ENCODE peak calls at places on chromosomes 5 and 9, in eight cellular contexts. X, F, V, R, G, B, C and H are unnamed samples.

GRCh38 chr5:71938886-71939285 is 168.4 kb upstream of the MAP1B start:
- DNase-seq in X (no peak), F (no peak), V (no peak), R (no peak), G (no peak), B (peak), C (no peak), H (no peak)

GRCh38 chr9:136532799-136533774 is 12.8 kb downstream of the NOTCH1 start:
- DNase-seq in X (no peak), F (no peak), V (peak), R (no peak), G (no peak), B (no peak), C (no peak), H (no peak)

GRCh38 chr5:90547072-90547536 is 11.5 kb upstream of the ADGRV1 start:
- DNase-seq in X (no peak), F (no peak), V (no peak), R (no peak), G (no peak), B (no peak), C (no peak), H (no peak)

GRCh38 chr9:38687389-38687842 is 32.5 kb downstream of the FAM240B start:
- DNase-seq in X (peak), F (no peak), V (no peak), R (no peak), G (peak), B (no peak), C (no peak), H (peak)

GRCh38 chr5:14250094-14250777 is 107.1 kb downstream of the TRIO start:
- DNase-seq in X (peak), F (peak), V (peak), R (peak), G (no peak), B (peak), C (peak), H (peak)

GRCh38 chr9:13033959-13034695 is 245.4 kb downstream of the MPDZ start:
- DNase-seq in X (peak), F (peak), V (peak), R (peak), G (peak), B (peak), C (peak), H (peak)

GRCh38 chr9:125744616-125745387 is 2.4 kb upstream of the PBX3 start:
- DNase-seq in X (no peak), F (peak), V (no peak), R (peak), G (no peak), B (no peak), C (no peak), H (no peak)

GRCh38 chr5:56269216-56269927 is 36.2 kb upstream of the ANKRD55 start:
- DNase-seq in X (peak), F (peak), V (no peak), R (peak), G (no peak), B (peak), C (no peak), H (peak)

GRCh38 chr5:123371575-123372179 is 51.5 kb downstream of the CEP120 start:
- DNase-seq in X (peak), F (peak), V (no peak), R (peak), G (peak), B (peak), C (peak), H (peak)

GRCh38 chr9:136729144-136729543 is 13.6 kb downstream of the LCN10 start:
- DNase-seq in X (no peak), F (no peak), V (no peak), R (no peak), G (peak), B (no peak), C (no peak), H (no peak)

GRCh38 chr5:142007237-142007544 is 5.6 kb downstream of the GNPDA1 start:
- DNase-seq in X (no peak), F (no peak), V (no peak), R (no peak), G (no peak), B (no peak), C (no peak), H (no peak)

GRCh38 chr5:115946655-115947054 is 15.6 kb upstream of the LVRN start:
- DNase-seq in X (no peak), F (peak), V (no peak), R (peak), G (no peak), B (no peak), C (no peak), H (no peak)

GRCh38 chr5:122091942-122092600 is 14.0 kb upstream of the LOX start:
- DNase-seq in X (no peak), F (peak), V (no peak), R (peak), G (no peak), B (no peak), C (no peak), H (no peak)
- TF ChIP-seq CTCF in X (peak), F (peak), V (peak), R (peak), G (no peak), B (peak), C (peak), H (peak)

DNA sequence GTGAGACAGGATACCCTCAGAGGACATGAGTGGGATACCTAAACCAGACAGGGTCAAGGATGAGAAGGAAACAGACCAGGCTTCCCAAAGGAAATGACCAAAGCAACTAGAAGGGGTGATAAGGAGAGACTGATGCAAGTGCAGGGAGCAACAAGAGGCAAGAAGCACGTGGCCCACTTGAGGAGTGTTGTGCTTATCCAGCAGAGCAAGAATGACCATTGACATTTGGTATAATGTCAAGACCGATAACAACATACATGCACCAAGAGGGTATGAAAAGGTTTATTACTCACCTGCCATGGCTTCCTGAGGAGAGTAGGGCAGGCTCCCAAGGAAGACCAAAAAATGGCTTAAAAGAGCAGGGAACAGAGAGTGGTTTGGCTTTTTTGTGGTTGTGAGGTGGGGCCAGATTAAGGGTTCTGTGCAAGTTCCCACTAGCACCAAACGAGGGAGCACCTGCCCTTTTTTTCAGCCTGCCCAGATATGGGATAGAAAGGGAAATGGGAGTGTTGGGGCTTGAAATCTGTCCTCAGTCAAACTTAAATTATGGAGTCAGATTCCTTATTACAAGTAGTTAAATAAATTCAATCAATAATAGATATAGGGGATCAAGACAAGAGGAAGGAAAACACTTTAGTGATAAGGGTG is 513.6 kb downstream of the RASEF start:
- DNase-seq in X (no peak), F (no peak), V (no peak), R (no peak), G (no peak), B (no peak), C (no peak), H (no peak)
- TF ChIP-seq CTCF in X (no peak), F (no peak), V (no peak), R (no peak), G (no peak), B (no peak), C (no peak), H (no peak)

DNA sequence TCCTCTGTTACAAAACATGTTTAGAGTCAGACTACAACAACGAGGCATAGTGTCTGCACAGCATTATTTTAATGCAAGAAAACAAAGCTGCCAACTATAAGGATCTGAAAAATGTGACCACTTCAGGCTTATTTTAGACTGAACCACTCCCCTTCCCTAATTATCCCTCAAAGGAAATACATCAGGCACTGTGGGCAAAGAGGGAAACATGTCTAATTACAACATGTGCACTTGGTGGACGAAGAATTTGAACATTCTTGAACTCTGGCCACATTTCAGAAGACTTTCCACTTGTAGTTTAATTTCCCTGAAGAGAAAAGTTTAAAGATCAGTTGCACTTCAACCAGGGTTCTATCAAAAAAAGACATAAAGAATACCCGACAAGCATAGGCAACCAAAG is 3.8 kb downstream of the MTMR12 start:
- DNase-seq in X (no peak), F (no peak), V (no peak), R (no peak), G (no peak), B (no peak), C (no peak), H (no peak)
- TF ChIP-seq CTCF in X (no peak), F (no peak), V (no peak), R (no peak), G (no peak), B (no peak), C (no peak), H (no peak)

GRCh38 chr9:15353892-15354291 is 46.9 kb upstream of the TTC39B start:
- DNase-seq in X (no peak), F (no peak), V (no peak), R (no peak), G (no peak), B (no peak), C (no peak), H (no peak)

GRCh38 chr9:15354713-15355112 is 47.7 kb upstream of the TTC39B start:
- DNase-seq in X (no peak), F (no peak), V (no peak), R (no peak), G (no peak), B (no peak), C (no peak), H (no peak)

GRCh38 chr9:15355669-15356068 is 48.7 kb upstream of the TTC39B start:
- DNase-seq in X (no peak), F (no peak), V (no peak), R (no peak), G (no peak), B (no peak), C (no peak), H (no peak)

GRCh38 chr9:15361737-15362136 is 54.7 kb upstream of the TTC39B start:
- DNase-seq in X (no peak), F (no peak), V (no peak), R (no peak), G (no peak), B (no peak), C (no peak), H (no peak)

GRCh38 chr9:15357050-15357653 is 50.1 kb upstream of the TTC39B start:
- DNase-seq in X (no peak), F (no peak), V (peak), R (no peak), G (no peak), B (no peak), C (no peak), H (no peak)
- TF ChIP-seq CTCF in X (peak), F (no peak), V (peak), R (no peak), G (no peak), B (no peak), C (no peak), H (no peak)

GRCh38 chr5:138553437-138554095 is 10.5 kb upstream of the ETF1 start:
- DNase-seq in X (no peak), F (no peak), V (no peak), R (no peak), G (no peak), B (no peak), C (no peak), H (no peak)

GRCh38 chr5:138552700-138553099 is 9.7 kb upstream of the ETF1 start:
- DNase-seq in X (no peak), F (no peak), V (no peak), R (no peak), G (no peak), B (no peak), C (no peak), H (no peak)

GRCh38 chr5:138557677-138558076 is 14.6 kb upstream of the ETF1 start:
- DNase-seq in X (no peak), F (no peak), V (no peak), R (no peak), G (no peak), B (no peak), C (no peak), H (no peak)

GRCh38 chr5:138549414-138549813 is 6.4 kb upstream of the ETF1 start:
- DNase-seq in X (no peak), F (no peak), V (no peak), R (no peak), G (no peak), B (no peak), C (no peak), H (no peak)

GRCh38 chr5:138554143-138554542 is 11.1 kb upstream of the ETF1 start:
- DNase-seq in X (no peak), F (no peak), V (no peak), R (no peak), G (no peak), B (no peak), C (no peak), H (no peak)
- TF ChIP-seq CTCF in X (no peak), F (no peak), V (no peak), R (no peak), G (no peak), B (no peak), C (no peak), H (no peak)

GRCh38 chr5:38809388-38810359 is 36.1 kb upstream of the OSMR start:
- DNase-seq in X (peak), F (peak), V (peak), R (peak), G (peak), B (peak), C (peak), H (peak)
- TF ChIP-seq CTCF in X (peak), F (peak), V (peak), R (peak), G (peak), B (peak), C (peak), H (peak)

DNA sequence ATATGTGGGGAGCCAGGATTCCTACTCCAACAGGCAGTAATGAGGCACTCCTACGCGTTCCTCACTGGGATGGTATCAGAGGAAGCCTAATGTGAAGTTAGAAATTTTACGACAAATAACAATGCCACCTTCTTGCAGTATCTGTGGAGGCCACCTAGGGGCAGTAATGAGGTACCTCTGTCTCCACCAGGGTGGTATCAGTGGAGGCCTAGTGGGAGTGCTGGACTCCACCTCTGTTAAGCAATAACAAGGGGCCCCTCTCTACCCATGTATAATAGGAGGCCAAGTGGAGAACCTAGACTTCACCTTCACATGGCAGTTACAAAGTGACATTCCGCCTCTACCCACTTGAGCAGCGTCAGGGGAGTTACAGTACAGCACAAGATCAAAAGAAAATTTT is 147.9 kb downstream of the PLPPR1 start:
- DNase-seq in X (peak), F (no peak), V (no peak), R (no peak), G (no peak), B (no peak), C (no peak), H (no peak)
- TF ChIP-seq CTCF in X (peak), F (no peak), V (peak), R (no peak), G (no peak), B (peak), C (no peak), H (peak)

GRCh38 chr5:8650197-8650596 is 781.2 kb downstream of the MTRR start:
- DNase-seq in X (no peak), F (peak), V (no peak), R (no peak), G (no peak), B (no peak), C (no peak), H (no peak)
- TF ChIP-seq CTCF in X (no peak), F (no peak), V (no peak), R (no peak), G (no peak), B (no peak), C (no peak), H (no peak)